ENCODE peak calls at places on chromosome 2, in nine cellular contexts. P is K562; X is AG08395; K is SW480; A is activated naive CD4-positive, alpha-beta T cell treated with anti-CD3 and anti-CD28 coated beads for 36 hours; H is neural progenitor cell; L is spleen; B is activated CD4-positive, alpha-beta T cell treated with anti-CD3 and anti-CD28 coated beads for 36 hours; F is C1 segment of cervical spinal cord. N is an unnamed sample.
A peak's percentile ranks its signal among the peaks of the same experiment; 100 is the strongest.

GRCh38 chr2:231199219-231199618 is 788 bp downstream of the ARMC9 start:
- DNase-seq in P (no peak), X (no peak), K (peak; percentile 9), A (no peak), H (no peak), L (no peak), B (no peak), F (no peak), N (no peak)

GRCh38 chr2:203330434-203330833 is 2.2 kb downstream of the ABI2 start:
- DNase-seq in P (no peak), X (peak; percentile 34), K (no peak), A (no peak), H (no peak), L (no peak), B (no peak), F (no peak), N (no peak)

GRCh38 chr2:161992526-161992925 is 81.5 kb downstream of the DPP4 start:
- DNase-seq in P (no peak), X (peak; percentile 5), K (no peak), A (peak; percentile 80), H (no peak), L (no peak), B (peak; percentile 72), F (no peak), N (no peak)

GRCh38 chr2:20194097-20194989 is 30.6 kb downstream of the SDC1 start:
- DNase-seq in P (no peak), X (peak; percentile 29), K (no peak), A (no peak), H (no peak), L (no peak), B (no peak), F (no peak), N (no peak)

GRCh38 chr2:74391580-74392448 is 11.7 kb upstream of the DCTN1 start:
- DNase-seq in P (peak; percentile 91), X (peak; percentile 95), K (peak; percentile 92), A (peak; percentile 98), H (peak; percentile 97), L (peak; percentile 98), B (peak; percentile 98), F (peak; percentile 51), N (peak; percentile 94)

GRCh38 chr2:32792416-32792815 is 154.3 kb upstream of the LTBP1 start:
- DNase-seq in P (no peak), X (no peak), K (no peak), A (no peak), H (no peak), L (no peak), B (no peak), F (no peak), N (no peak)

GRCh38 chr2:44392338-44392943 is 30.7 kb downstream of the CAMKMT start:
- DNase-seq in P (peak; percentile 8), X (peak; percentile 21), K (peak; percentile 31), A (peak; percentile 72), H (peak; percentile 71), L (no peak), B (peak; percentile 69), F (no peak), N (peak; percentile 48)

GRCh38 chr2:110771549-110772382 is 39.4 kb downstream of the ACOXL start:
- DNase-seq in P (no peak), X (no peak), K (no peak), A (peak; percentile 21), H (no peak), L (no peak), B (no peak), F (no peak), N (no peak)

GRCh38 chr2:237860273-237860935 is 981 bp downstream of the RAMP1 start:
- DNase-seq in P (no peak), X (no peak), K (peak; percentile 9), A (no peak), H (no peak), L (peak; percentile 65), B (no peak), F (no peak), N (no peak)

N was measured in stomach.